ENCODE peak calls at places on chromosome 5, in four cellular contexts. Q, X, I and A are unnamed samples. For H3K36me3, the result is how much of the 10 kb centered on the place peaks cover.

GRCh38 chr5:178237431-178238312 is 5.1 kb upstream of the PHYKPL start:
- DNase-seq in Q (no peak), X (no peak), I (no peak), A (no peak)

GRCh38 chr5:135920199-135920598 is 24.6 kb upstream of the IL9 start:
- DNase-seq in Q (no peak), X (no peak), I (no peak), A (no peak)

GRCh38 chr5:180619563-180619915 is 28.2 kb upstream of the SCGB3A1 start:
- DNase-seq in Q (no peak), X (no peak), I (no peak), A (no peak)

GRCh38 chr5:90807483-90807882 is 248.9 kb downstream of the ADGRV1 start:
- DNase-seq in Q (no peak), X (no peak), I (no peak), A (no peak)

GRCh38 chr5:124337996-124338395 is 408.4 kb downstream of the ZNF608 start:
- DNase-seq in Q (no peak), X (no peak), I (no peak), A (no peak)

GRCh38 chr5:80346055-80346454 is 26.3 kb downstream of the SPZ1 start:
- DNase-seq in Q (no peak), X (peak), I (no peak), A (no peak)

GRCh38 chr5:159849437-159850191 is 66.7 kb upstream of the ADRA1B start:
- DNase-seq in Q (no peak), X (no peak), I (no peak), A (peak)

GRCh38 chr5:17990168-17990567 is 355.9 kb downstream of the TAF11L14 start:
- DNase-seq in Q (no peak), X (no peak), I (no peak), A (no peak)

GRCh38 chr5:104626122-104626521 is 1063.5 kb upstream of the NUDT12 start:
- DNase-seq in Q (no peak), X (no peak), I (no peak), A (no peak)

GRCh38 chr5:171483453-171484177 is 64.2 kb downstream of the FGF18 start:
- DNase-seq in Q (no peak), X (no peak), I (no peak), A (no peak)

GRCh38 chr5:174234388-174234787 is 188.9 kb downstream of the NSG2 start:
- DNase-seq in Q (no peak), X (no peak), I (no peak), A (no peak)

GRCh38 chr5:86039351-86039750 is 578.4 kb upstream of the COX7C start:
- DNase-seq in Q (no peak), X (no peak), I (no peak), A (no peak)

GRCh38 chr5:140402258-140403074 is 833 bp downstream of the ANKHD1 start:
- DNase-seq in Q (no peak), X (peak), I (no peak), A (no peak)

GRCh38 chr5:54672867-54673266 is 155.3 kb downstream of the SNX18 start:
- DNase-seq in Q (no peak), X (no peak), I (no peak), A (no peak)

GRCh38 chr5:54668096-54668495 is 150.5 kb downstream of the SNX18 start:
- DNase-seq in Q (no peak), X (no peak), I (no peak), A (no peak)

GRCh38 chr5:54671111-54671531 is 153.6 kb downstream of the SNX18 start:
- DNase-seq in Q (no peak), X (no peak), I (no peak), A (no peak)

GRCh38 chr5:54669285-54669684 is 151.7 kb downstream of the SNX18 start:
- DNase-seq in Q (no peak), X (no peak), I (no peak), A (no peak)

DNA sequence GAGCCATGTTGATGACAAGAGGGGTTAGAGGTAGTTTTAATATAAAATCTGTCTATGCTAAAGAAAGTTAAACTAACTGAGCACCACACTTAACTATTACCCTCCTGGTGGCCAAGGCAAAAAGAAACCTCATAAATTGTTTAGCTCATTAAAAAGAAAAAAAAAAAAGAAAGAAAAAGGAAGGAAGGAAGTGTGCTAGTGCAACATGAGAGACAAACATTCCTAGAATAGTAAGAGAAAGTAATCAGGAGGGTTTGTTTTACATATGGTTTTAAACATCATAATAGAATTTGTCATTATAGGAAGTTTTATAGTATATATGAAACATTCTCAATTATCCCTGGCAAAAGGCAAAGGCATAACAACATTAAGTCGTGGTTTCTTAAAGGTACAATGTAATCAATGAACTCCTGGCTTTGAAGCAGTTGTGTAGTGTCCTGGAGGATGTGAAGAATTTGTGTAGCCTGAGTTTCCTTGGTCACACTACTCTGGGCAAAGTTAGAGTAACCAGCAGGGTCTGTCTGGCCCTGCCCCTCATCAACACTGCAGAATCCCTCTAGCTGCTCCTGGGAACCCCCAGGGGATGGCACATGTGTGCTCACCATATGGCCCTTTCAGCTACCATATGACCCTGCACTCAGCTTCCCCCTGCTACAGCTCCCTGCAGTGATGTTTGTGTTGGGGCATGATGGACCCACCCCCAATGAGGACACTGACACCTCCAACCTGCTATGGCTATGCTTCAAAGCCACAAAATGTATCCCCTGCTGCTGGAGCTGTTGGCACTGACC is 152.5 kb downstream of the SNX18 start:
- DNase-seq in Q (no peak), X (no peak), I (no peak), A (no peak)
- TF ChIP-seq CTCF in Q (no peak), X (no peak), I (no peak), A (no peak)

GRCh38 chr5:146580237-146580636 is 64.2 kb upstream of the GPR151 start:
- DNase-seq in Q (no peak), X (no peak), I (no peak), A (no peak)

GRCh38 chr5:146586752-146587151 is 70.8 kb upstream of the GPR151 start:
- DNase-seq in Q (no peak), X (no peak), I (no peak), A (no peak)

GRCh38 chr5:146584750-146585149 is 68.8 kb upstream of the GPR151 start:
- DNase-seq in Q (no peak), X (no peak), I (no peak), A (no peak)

GRCh38 chr5:146582015-146582414 is 66.0 kb upstream of the GPR151 start:
- DNase-seq in Q (no peak), X (no peak), I (no peak), A (no peak)
- H3K36me3 ChIP-seq in Q (under half), X (under half), I (under half), A (under half)

GRCh38 chr5:60522299-60522915 is 177.6 kb downstream of the DEPDC1B start:
- DNase-seq in Q (no peak), X (no peak), I (no peak), A (no peak)
- H3K4me3 ChIP-seq in Q (no peak), X (no peak), I (no peak), A (no peak)

GRCh38 chr5:93421498-93421897 is 159.5 kb downstream of the NR2F1-AS1 start:
- DNase-seq in Q (no peak), X (no peak), I (no peak), A (no peak)
- TF ChIP-seq CTCF in Q (no peak), X (no peak), I (no peak), A (no peak)

GRCh38 chr5:113017891-113018635 is 41.5 kb downstream of the DCP2 start:
- DNase-seq in Q (no peak), X (no peak), I (no peak), A (no peak)

GRCh38 chr5:113025596-113025995 is 49.0 kb downstream of the DCP2 start:
- DNase-seq in Q (no peak), X (no peak), I (no peak), A (no peak)

GRCh38 chr5:113022661-113023060 is 46.1 kb downstream of the DCP2 start:
- DNase-seq in Q (no peak), X (no peak), I (no peak), A (no peak)

GRCh38 chr5:113024298-113024697 is 47.7 kb downstream of the DCP2 start:
- DNase-seq in Q (no peak), X (no peak), I (no peak), A (no peak)

DNA sequence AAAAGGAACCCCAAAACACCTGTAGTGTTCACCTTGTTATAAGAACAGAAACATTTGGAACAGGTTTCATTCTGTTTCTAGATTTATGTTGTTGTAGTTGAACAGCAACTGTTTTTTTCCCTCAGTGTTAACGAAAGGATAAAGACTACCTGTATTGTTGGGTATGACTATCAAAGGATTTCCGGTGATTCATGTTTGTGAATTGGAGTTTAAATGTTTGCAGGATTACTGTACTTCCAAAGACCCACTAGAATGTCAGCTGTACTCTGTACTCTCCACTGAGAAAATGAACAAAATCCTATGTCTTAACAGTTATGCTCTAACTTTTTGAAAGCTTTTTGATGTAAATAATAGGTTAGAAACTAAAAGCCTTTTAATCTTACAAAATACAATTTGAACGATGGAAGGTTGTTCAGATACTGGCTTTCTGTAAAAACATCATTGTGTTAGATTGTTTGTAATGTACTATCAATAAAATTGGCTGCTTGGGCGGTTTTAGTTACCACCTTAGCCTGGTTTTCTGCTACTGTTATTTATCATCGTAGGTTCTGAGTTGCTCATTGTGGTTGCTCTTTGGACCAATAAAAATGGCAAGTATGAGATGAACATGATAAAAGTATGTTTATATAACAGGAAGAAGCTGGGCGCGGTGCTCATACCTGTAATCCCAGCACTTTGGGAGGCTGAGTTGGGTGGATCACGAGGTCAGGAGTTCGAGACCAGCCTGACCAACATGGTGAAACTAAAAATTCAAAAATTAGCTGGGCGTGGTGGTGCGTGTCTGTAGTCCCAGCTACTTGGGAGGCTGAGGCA is 44.1 kb downstream of the DCP2 start:
- DNase-seq in Q (no peak), X (no peak), I (no peak), A (peak)
- H3K36me3 ChIP-seq in Q (half or more), X (under half), I (under half), A (under half)

GRCh38 chr5:150065346-150065745 is 21.0 kb downstream of the CSF1R start:
- DNase-seq in Q (peak), X (no peak), I (no peak), A (no peak)

GRCh38 chr5:150067405-150067960 is 18.9 kb downstream of the CSF1R start:
- DNase-seq in Q (no peak), X (no peak), I (no peak), A (no peak)

GRCh38 chr5:150065886-150066285 is 20.5 kb downstream of the CSF1R start:
- DNase-seq in Q (peak), X (no peak), I (no peak), A (no peak)

GRCh38 chr5:150066901-150067396 is 19.4 kb downstream of the CSF1R start:
- DNase-seq in Q (no peak), X (no peak), I (no peak), A (peak)

DNA sequence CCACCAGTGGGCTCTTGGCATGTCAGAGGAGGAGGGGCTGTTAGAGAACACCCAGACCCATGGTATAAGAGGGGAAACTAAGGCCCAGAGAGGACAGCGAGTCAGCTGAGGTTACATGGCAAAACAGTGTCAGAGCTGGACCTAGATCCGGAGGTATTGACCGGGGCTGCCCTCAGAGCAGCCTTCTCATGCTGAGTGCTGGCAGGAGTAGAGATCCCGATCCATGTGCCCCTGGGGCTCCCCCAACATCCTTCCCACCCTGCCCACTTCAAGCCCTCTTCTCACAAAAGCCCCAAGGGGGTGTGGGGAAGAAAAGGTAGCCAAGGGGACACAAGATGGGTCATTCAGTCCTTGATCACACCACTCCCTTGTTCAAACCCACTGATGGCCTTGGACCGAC is 19.9 kb downstream of the CSF1R start:
- DNase-seq in Q (no peak), X (no peak), I (no peak), A (no peak)
- H3K4me3 ChIP-seq in Q (no peak), X (no peak), I (no peak), A (no peak)

GRCh38 chr5:51960617-51961115 is 577.4 kb downstream of the ISL1 start:
- DNase-seq in Q (no peak), X (no peak), I (no peak), A (no peak)
- TF ChIP-seq CTCF in Q (no peak), X (no peak), I (no peak), A (peak)

GRCh38 chr5:32435416-32435815 is 9.1 kb downstream of the ZFR start:
- DNase-seq in Q (no peak), X (no peak), I (no peak), A (no peak)
- H3K36me3 ChIP-seq in Q (under half), X (under half), I (under half), A (under half)